ENCODE peak calls at places on chromosome 6, in five cellular contexts. W is right lobe of liver; S is stimulated activated naive CD4-positive, alpha-beta T cell treated with Interleukin-2 at 50 U/mL for 16 hours; R is stimulated activated naive B cell treated with anti-CD40 and anti-IgM and Interleukin-4, amounts not matched to agents 10 μg/mL and 1 μg/mL and 100 μg/mL, for 72 hours; U is keratinocyte. L is an unnamed sample.

GRCh38 chr6:130730600-130730999 is 96.6 kb upstream of the SMLR1 start:
- DNase-seq in W (no peak), S (no peak), R (no peak), U (no peak), L (no peak)

GRCh38 chr6:144346719-144347446 is 61.7 kb downstream of the UTRN start:
- DNase-seq in W (no peak), S (peak; percentile 17), R (no peak), U (no peak), L (no peak)

GRCh38 chr6:112879920-112880413 is 532.8 kb downstream of the RFPL4B start:
- DNase-seq in W (no peak), S (no peak), R (no peak), U (no peak), L (no peak)

GRCh38 chr6:3235486-3235885 is 8.0 kb upstream of the TUBB2B start:
- DNase-seq in W (no peak), S (no peak), R (no peak), U (no peak), L (no peak)

GRCh38 chr6:107965746-107966145 is 7.7 kb upstream of the SEC63 start:
- DNase-seq in W (no peak), S (no peak), R (no peak), U (peak; percentile 87), L (no peak)

GRCh38 chr6:4370066-4370465 is 234.7 kb upstream of the ECI2 start:
- DNase-seq in W (no peak), S (no peak), R (no peak), U (peak; percentile 25), L (no peak)

GRCh38 chr6:6927437-6928361 is 180.1 kb upstream of the RREB1 start:
- DNase-seq in W (no peak), S (no peak), R (no peak), U (no peak), L (no peak)

GRCh38 chr6:129672883-129673631 is 36.9 kb downstream of the ARHGAP18 start:
- DNase-seq in W (no peak), S (no peak), R (no peak), U (no peak), L (peak; percentile 76)

GRCh38 chr6:254011-254410 is 38.3 kb upstream of the DUSP22 start:
- DNase-seq in W (no peak), S (no peak), R (no peak), U (no peak), L (no peak)

GRCh38 chr6:35907750-35908149 is 13.1 kb downstream of the SRPK1 start:
- DNase-seq in W (no peak), S (no peak), R (no peak), U (no peak), L (no peak)

GRCh38 chr6:118618676-118619377 is 32.6 kb downstream of the CEP85L start:
- DNase-seq in W (peak; percentile 59), S (peak; percentile 41), R (peak; percentile 34), U (no peak), L (peak; percentile 44)

GRCh38 chr6:116975600-116975999 is 98.6 kb downstream of the RFX6 start:
- DNase-seq in W (no peak), S (no peak), R (no peak), U (no peak), L (no peak)

GRCh38 chr6:163745566-163746400 is 331.3 kb downstream of the QKI start:
- DNase-seq in W (no peak), S (no peak), R (no peak), U (peak; percentile 94), L (peak; percentile 78)

GRCh38 chr6:30557683-30557981 is 537 bp downstream of the PRR3 start:
- DNase-seq in W (no peak), S (peak; percentile 69), R (no peak), U (no peak), L (no peak)

GRCh38 chr6:135163440-135163738 is 17.7 kb upstream of the MYB start:
- DNase-seq in W (no peak), S (peak; percentile 12), R (peak; percentile 51), U (no peak), L (no peak)

GRCh38 chr6:115602471-115602870 is 458.2 kb downstream of the FRK start:
- DNase-seq in W (no peak), S (no peak), R (no peak), U (no peak), L (no peak)

GRCh38 chr6:98927534-98927933 is 20.2 kb downstream of the FBXL4 start:
- DNase-seq in W (peak; percentile 80), S (no peak), R (no peak), U (no peak), L (no peak)

GRCh38 chr6:10532392-10532791 is 11.2 kb downstream of the GCNT2 start:
- DNase-seq in W (no peak), S (no peak), R (no peak), U (no peak), L (no peak)

L was measured in foreskin melanocyte.